ENCODE peak calls at places on chromosomes 3 and 15, in seven cellular contexts. K is hepatocyte, C is fibroblast of lung, G is PC-3, Z is AG09319, F is GM13976, O is breast epithelium. T is an unnamed sample.

GRCh38 chr3:198079771-198080520 is 119.9 kb downstream of the LMLN start:
- DNase-seq in K (peak; percentile 31), C (peak; percentile 4), G (peak; percentile 54), Z (no peak), F (peak; percentile 18), O (no peak), T (no peak)

GRCh38 chr3:188001052-188001567 is 152.8 kb upstream of the LPP start:
- DNase-seq in K (no peak), C (no peak), G (no peak), Z (no peak), F (no peak), O (no peak), T (no peak)

GRCh38 chr15:51641490-51642135 is 19.0 kb upstream of the DMXL2 start:
- DNase-seq in K (no peak), C (no peak), G (no peak), Z (no peak), F (no peak), O (no peak), T (no peak)

GRCh38 chr3:56796202-56796601 is 5.5 kb downstream of the ARHGEF3 start:
- DNase-seq in K (no peak), C (peak; percentile 74), G (peak; percentile 63), Z (no peak), F (no peak), O (no peak), T (no peak)

GRCh38 chr3:106227068-106227467 is 358.3 kb upstream of the CBLB start:
- DNase-seq in K (no peak), C (no peak), G (no peak), Z (no peak), F (no peak), O (no peak), T (no peak)

GRCh38 chr15:89197503-89197971 is 23.8 kb downstream of the RLBP1 start:
- DNase-seq in K (peak; percentile 37), C (no peak), G (peak; percentile 55), Z (no peak), F (no peak), O (peak; percentile 86), T (no peak)

GRCh38 chr15:96428742-96429141 is 98.2 kb downstream of the NR2F2 start:
- DNase-seq in K (peak; percentile 32), C (peak; percentile 97), G (peak; percentile 78), Z (peak; percentile 68), F (no peak), O (no peak), T (no peak)

GRCh38 chr3:10376353-10376752 is 55.4 kb upstream of the SEC13 start:
- DNase-seq in K (no peak), C (no peak), G (no peak), Z (no peak), F (no peak), O (no peak), T (no peak)

GRCh38 chr3:190097617-190098016 is 23.1 kb downstream of the P3H2 start:
- DNase-seq in K (no peak), C (no peak), G (no peak), Z (no peak), F (no peak), O (no peak), T (no peak)

GRCh38 chr3:161401389-161401788 is 30.1 kb upstream of the SPTSSB start:
- DNase-seq in K (no peak), C (no peak), G (no peak), Z (no peak), F (no peak), O (no peak), T (no peak)

GRCh38 chr3:52240059-52240885 is 1.3 kb upstream of the TWF2 start:
- DNase-seq in K (peak; percentile 80), C (peak; percentile 98), G (peak; percentile 75), Z (peak; percentile 82), F (peak; percentile 42), O (peak; percentile 58), T (no peak)

GRCh38 chr3:45082139-45082538 is 56.0 kb downstream of the CLEC3B start:
- DNase-seq in K (no peak), C (peak; percentile 62), G (no peak), Z (no peak), F (no peak), O (no peak), T (no peak)

GRCh38 chr3:196654006-196654405 is 14.5 kb downstream of the NRROS start:
- DNase-seq in K (no peak), C (no peak), G (no peak), Z (no peak), F (no peak), O (no peak), T (no peak)

GRCh38 chr3:100033184-100033583 is 81.1 kb downstream of the FILIP1L start:
- DNase-seq in K (peak; percentile 53), C (peak; percentile 64), G (peak; percentile 25), Z (no peak), F (no peak), O (no peak), T (no peak)

GRCh38 chr15:73794501-73795133 is 41.5 kb upstream of the INSYN1 start:
- DNase-seq in K (no peak), C (peak; percentile 14), G (peak; percentile 54), Z (no peak), F (no peak), O (no peak), T (no peak)

GRCh38 chr3:134378384-134378783 is 4.1 kb upstream of the AMOTL2 start:
- DNase-seq in K (peak; percentile 64), C (peak; percentile 59), G (peak; percentile 35), Z (no peak), F (no peak), O (no peak), T (no peak)

GRCh38 chr15:62782100-62782791 is 260.3 kb upstream of the TPM1 start:
- DNase-seq in K (peak; percentile 85), C (peak; percentile 89), G (peak; percentile 70), Z (peak; percentile 82), F (peak; percentile 57), O (peak; percentile 93), T (no peak)

GRCh38 chr3:12818273-12818672 is 21.8 kb downstream of the CAND2 start:
- DNase-seq in K (no peak), C (no peak), G (no peak), Z (no peak), F (no peak), O (no peak), T (no peak)

DNA sequence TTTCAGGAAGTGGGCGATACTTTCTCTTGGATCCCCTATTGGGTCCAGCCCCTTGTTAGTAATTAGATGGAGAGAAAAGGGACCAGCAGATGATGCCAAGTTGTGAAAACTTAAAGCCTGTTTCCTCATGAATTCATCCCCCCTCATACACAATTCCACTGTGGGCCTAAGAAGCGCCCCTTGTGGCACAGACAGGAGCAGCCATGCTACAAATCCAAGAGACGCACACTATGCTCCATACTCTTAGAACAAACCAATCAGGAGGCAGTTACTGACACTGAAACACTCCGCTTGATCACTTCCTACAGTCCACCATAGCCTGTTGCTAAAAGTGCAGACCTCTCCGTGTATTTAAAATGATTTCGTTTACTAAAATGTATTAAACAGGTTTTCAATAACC is 111.3 kb upstream of the ARRDC4 start:
- DNase-seq in K (no peak), C (no peak), G (no peak), Z (no peak), F (no peak), O (no peak), T (no peak)
- TF ChIP-seq CTCF in K (no peak), C (no peak), G (peak; percentile 33), Z (no peak), F (no peak), O (no peak), T (no peak)

DNA sequence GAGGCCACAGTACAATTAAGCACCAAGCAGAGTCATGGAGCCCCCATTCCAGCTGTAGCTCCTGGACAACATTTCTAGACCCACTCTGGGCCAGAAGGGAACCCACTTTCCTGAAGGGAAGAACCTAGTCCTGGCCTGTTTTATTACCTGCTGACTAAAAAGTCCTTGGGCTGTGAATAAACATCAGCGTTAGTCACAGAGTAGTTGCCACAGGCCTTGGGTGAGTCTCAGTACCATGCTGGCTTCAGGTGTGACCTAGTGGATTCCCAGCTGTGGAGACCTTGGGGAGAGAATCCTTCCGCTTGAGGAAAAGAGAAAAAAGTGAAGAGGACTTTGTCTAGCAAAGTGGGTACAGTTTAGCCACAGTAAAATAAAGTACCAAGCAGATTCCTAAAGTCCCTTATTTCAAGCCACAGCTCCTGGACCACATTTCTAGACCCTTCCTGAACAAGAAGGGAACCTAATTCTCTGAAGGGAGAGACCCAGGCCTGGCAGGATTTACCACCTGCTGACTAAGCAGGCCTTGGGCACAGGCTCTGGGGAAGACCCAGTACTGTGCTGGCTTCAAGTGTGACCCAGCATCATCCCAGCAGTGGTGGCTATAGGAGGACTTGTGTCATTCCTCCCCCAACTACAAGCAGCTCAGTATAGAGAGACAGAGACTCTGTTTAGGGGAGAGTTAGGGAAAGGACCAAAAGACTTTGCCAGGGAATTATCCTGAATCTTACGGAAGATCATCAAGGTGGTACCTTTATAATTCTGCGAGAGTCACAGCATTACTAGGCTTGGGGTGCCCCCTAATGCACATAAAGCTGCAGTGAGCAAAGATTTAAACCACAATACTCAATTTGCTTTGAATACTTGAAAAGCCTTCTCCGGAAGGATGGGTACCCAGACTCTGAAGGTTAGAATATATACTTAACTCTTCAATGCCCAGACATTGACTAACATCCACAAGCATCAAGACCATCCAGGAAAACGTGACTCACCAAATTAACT is 118.2 kb upstream of the KCNH8 start:
- DNase-seq in K (no peak), C (no peak), G (peak; percentile 64), Z (no peak), F (no peak), O (no peak), T (no peak)
- TF ChIP-seq CTCF in K (peak; percentile 22), C (no peak), G (peak; percentile 51), Z (no peak), F (no peak), O (no peak), T (no peak)

GRCh38 chr3:150082898-150083652 is 112.4 kb upstream of the PFN2 start:
- DNase-seq in K (no peak), C (no peak), G (no peak), Z (no peak), F (no peak), O (no peak), T (no peak)

GRCh38 chr3:150083653-150084037 is 113.0 kb upstream of the PFN2 start:
- DNase-seq in K (peak; percentile 48), C (peak; percentile 85), G (no peak), Z (no peak), F (no peak), O (no peak), T (no peak)

GRCh38 chr3:150080058-150080730 is 109.5 kb upstream of the PFN2 start:
- DNase-seq in K (no peak), C (no peak), G (no peak), Z (no peak), F (no peak), O (no peak), T (no peak)

GRCh38 chr3:150078983-150079739 is 108.5 kb upstream of the PFN2 start:
- DNase-seq in K (peak; percentile 75), C (peak; percentile 87), G (peak; percentile 91), Z (peak; percentile 67), F (no peak), O (no peak), T (no peak)

DNA sequence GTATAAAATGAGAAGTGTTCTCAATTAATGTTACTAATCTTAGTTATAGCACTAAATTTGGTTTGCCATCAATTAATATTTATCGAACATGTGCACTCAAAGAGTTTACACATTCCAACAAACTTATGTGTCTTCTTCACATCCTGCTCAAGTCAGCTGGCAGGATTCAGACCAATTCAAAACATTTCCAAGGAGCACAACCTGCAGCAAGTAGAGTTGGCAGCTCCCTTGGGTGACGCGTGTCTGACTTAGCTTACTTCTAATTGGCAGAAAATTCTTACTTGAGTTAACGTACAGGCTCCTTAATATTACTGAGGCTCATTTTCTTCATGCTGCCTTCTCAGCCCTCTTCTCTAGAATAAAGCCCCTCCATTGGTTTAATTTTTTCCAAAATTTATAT is 110.4 kb upstream of the PFN2 start:
- DNase-seq in K (no peak), C (peak; percentile 63), G (peak; percentile 89), Z (no peak), F (no peak), O (no peak), T (no peak)
- TF ChIP-seq CTCF in K (no peak), C (no peak), G (no peak), Z (no peak), F (no peak), O (no peak), T (no peak)

GRCh38 chr3:107600784-107601183 is 78.0 kb downstream of the BBX start:
- DNase-seq in K (no peak), C (no peak), G (no peak), Z (no peak), F (no peak), O (no peak), T (no peak)
- TF ChIP-seq CTCF in K (no peak), C (no peak), G (no peak), Z (no peak), F (no peak), O (no peak), T (no peak)

T was measured in natural killer cell.